ENCODE peak calls at places on chromosomes 7 and 10, in five cellular contexts. H is ovary, K is GM10248, E is GM12878, Y is astrocyte of the spinal cord. O is an unnamed sample.

GRCh38 chr10:70774810-70775678 is 10.1 kb downstream of the TBATA start:
- DNase-seq in H (no peak), K (peak; percentile 18), E (no peak), Y (no peak), O (no peak)

GRCh38 chr10:38027992-38028391 is 17.5 kb downstream of the ZNF33A start:
- DNase-seq in H (no peak), K (no peak), E (no peak), Y (no peak), O (no peak)

GRCh38 chr10:96082748-96083147 is 39.4 kb downstream of the CCNJ start:
- DNase-seq in H (no peak), K (no peak), E (no peak), Y (no peak), O (no peak)

GRCh38 chr7:117323585-117323876 is 673 bp upstream of the WNT2 start:
- DNase-seq in H (no peak), K (no peak), E (no peak), Y (peak; percentile 65), O (no peak)

GRCh38 chr7:100434297-100435144 is 1.8 kb downstream of the PPP1R35 start:
- DNase-seq in H (peak; percentile 16), K (no peak), E (no peak), Y (no peak), O (no peak)

GRCh38 chr7:6546852-6547251 is 4.4 kb downstream of the GRID2IP start:
- DNase-seq in H (no peak), K (no peak), E (no peak), Y (no peak), O (no peak)

GRCh38 chr7:155269766-155270585 is 27.7 kb upstream of the INSIG1 start:
- DNase-seq in H (no peak), K (no peak), E (no peak), Y (peak; percentile 29), O (no peak)

GRCh38 chr7:148950806-148951205 is 66.7 kb upstream of the EZH2 start:
- DNase-seq in H (no peak), K (no peak), E (no peak), Y (no peak), O (no peak)

GRCh38 chr10:1206601-1207000 is 150.4 kb downstream of the WDR37 start:
- DNase-seq in H (no peak), K (no peak), E (no peak), Y (no peak), O (no peak)

GRCh38 chr10:24494777-24495176 is 228.9 kb downstream of the ARHGAP21 start:
- DNase-seq in H (no peak), K (no peak), E (no peak), Y (no peak), O (no peak)

GRCh38 chr7:138890782-138891445 is 90.3 kb downstream of the KIAA1549 start:
- DNase-seq in H (no peak), K (no peak), E (no peak), Y (peak; percentile 50), O (no peak)

GRCh38 chr10:6838118-6838517 is 258.0 kb upstream of the PRKCQ start:
- DNase-seq in H (no peak), K (no peak), E (no peak), Y (no peak), O (no peak)
- TF ChIP-seq CTCF in H (no peak), K (peak; percentile 42), E (peak; percentile 35), Y (peak; percentile 14), O (peak; percentile 30)

GRCh38 chr10:58740620-58741369 is 228.1 kb downstream of the BICC1 start:
- DNase-seq in H (no peak), K (no peak), E (no peak), Y (no peak), O (no peak)
- TF ChIP-seq CTCF in H (no peak), K (no peak), E (no peak), Y (no peak), O (no peak)

GRCh38 chr10:47308775-47309174 is 8.8 kb downstream of the GDF10 start:
- DNase-seq in H (no peak), K (no peak), E (no peak), Y (no peak), O (no peak)

GRCh38 chr10:47307381-47307780 is 7.4 kb downstream of the GDF10 start:
- DNase-seq in H (no peak), K (no peak), E (no peak), Y (no peak), O (no peak)

GRCh38 chr10:47311193-47311899 is 10.9 kb upstream of the GDF2 start:
- DNase-seq in H (no peak), K (no peak), E (no peak), Y (no peak), O (no peak)

GRCh38 chr10:47310090-47310505 is 10.1 kb downstream of the GDF10 start:
- DNase-seq in H (no peak), K (no peak), E (no peak), Y (no peak), O (no peak)

GRCh38 chr10:47309403-47310089 is 9.5 kb downstream of the GDF10 start:
- DNase-seq in H (no peak), K (no peak), E (no peak), Y (no peak), O (no peak)
- TF ChIP-seq CTCF in H (no peak), K (peak; percentile 10), E (peak; percentile 26), Y (peak; percentile 43), O (peak; percentile 30)

GRCh38 chr10:32379314-32379949 is 32.5 kb upstream of the EPC1 start:
- DNase-seq in H (no peak), K (no peak), E (no peak), Y (peak; percentile 79), O (peak; percentile 53)

GRCh38 chr10:32376780-32377179 is 29.8 kb upstream of the EPC1 start:
- DNase-seq in H (no peak), K (no peak), E (no peak), Y (no peak), O (no peak)

GRCh38 chr10:32376027-32376426 is 29.1 kb upstream of the EPC1 start:
- DNase-seq in H (no peak), K (no peak), E (no peak), Y (no peak), O (no peak)

GRCh38 chr10:32378371-32379301 is 31.7 kb upstream of the EPC1 start:
- DNase-seq in H (peak; percentile 90), K (peak; percentile 78), E (peak; percentile 72), Y (peak; percentile 88), O (peak; percentile 83)

GRCh38 chr10:32377458-32378370 is 30.8 kb upstream of the EPC1 start:
- DNase-seq in H (no peak), K (no peak), E (no peak), Y (peak; percentile 72), O (peak; percentile 30)
- TF ChIP-seq CTCF in H (no peak), K (peak; percentile 49), E (peak; percentile 49), Y (peak; percentile 45), O (peak; percentile 45)

GRCh38 chr10:90148121-90148855 is 446.9 kb downstream of the KIF20B start:
- DNase-seq in H (no peak), K (no peak), E (no peak), Y (peak; percentile 67), O (no peak)
- TF ChIP-seq CTCF in H (no peak), K (peak; percentile 36), E (peak; percentile 51), Y (peak; percentile 71), O (peak; percentile 44)

DNA sequence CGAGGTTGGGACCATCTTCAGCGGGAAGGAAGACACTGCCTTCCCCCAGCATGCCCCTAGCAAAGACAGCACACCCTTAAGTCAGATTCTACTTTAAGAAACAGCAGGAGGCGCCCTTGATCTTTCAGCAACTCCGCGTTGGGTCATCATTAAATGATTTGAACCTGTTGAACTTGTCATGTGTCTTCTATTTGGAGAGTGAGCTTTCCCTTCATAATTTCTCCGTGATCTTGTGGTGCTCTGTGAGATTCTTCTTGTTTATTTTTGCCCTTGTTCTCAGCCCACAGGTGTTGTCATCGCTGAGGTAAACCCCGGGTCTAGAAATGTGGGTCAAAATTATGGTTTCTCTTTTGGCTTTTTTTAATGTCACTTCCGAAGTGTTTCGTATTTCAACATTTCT is 49.5 kb upstream of the PITRM1 start:
- DNase-seq in H (no peak), K (no peak), E (no peak), Y (peak; percentile 57), O (no peak)
- TF ChIP-seq CTCF in H (no peak), K (no peak), E (no peak), Y (peak; percentile 22), O (peak; percentile 7)

GRCh38 chr7:45662018-45662417 is 87.8 kb downstream of the ADCY1 start:
- DNase-seq in H (no peak), K (no peak), E (no peak), Y (no peak), O (no peak)
- TF ChIP-seq CTCF in H (no peak), K (no peak), E (no peak), Y (no peak), O (no peak)

DNA sequence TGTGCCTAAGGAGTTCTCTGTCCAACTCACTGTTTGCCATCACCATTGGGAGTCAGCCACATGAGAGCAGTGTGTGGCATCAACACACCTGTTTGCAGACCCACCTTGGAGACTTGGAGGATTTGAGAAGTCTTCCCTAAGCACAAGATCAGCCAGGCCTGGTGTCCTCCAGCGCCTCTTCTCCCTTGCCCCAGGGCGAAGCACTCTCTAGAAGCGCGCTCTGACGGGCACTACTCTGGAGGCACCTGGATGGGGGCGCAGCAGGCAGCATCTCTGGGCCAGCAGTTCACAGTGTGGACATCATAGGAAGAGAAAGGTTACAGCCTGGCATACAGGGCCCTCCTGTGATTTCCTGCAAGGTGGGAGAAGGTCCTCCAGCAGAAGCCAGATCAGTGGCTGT is 289.3 kb downstream of the CELF2 start:
- DNase-seq in H (no peak), K (no peak), E (no peak), Y (no peak), O (no peak)
- TF ChIP-seq CTCF in H (no peak), K (no peak), E (no peak), Y (no peak), O (no peak)

GRCh38 chr10:117899181-117899683 is 147.5 kb downstream of the RAB11FIP2 start:
- DNase-seq in H (no peak), K (no peak), E (no peak), Y (no peak), O (no peak)
- TF ChIP-seq CTCF in H (no peak), K (no peak), E (no peak), Y (no peak), O (no peak)

DNA sequence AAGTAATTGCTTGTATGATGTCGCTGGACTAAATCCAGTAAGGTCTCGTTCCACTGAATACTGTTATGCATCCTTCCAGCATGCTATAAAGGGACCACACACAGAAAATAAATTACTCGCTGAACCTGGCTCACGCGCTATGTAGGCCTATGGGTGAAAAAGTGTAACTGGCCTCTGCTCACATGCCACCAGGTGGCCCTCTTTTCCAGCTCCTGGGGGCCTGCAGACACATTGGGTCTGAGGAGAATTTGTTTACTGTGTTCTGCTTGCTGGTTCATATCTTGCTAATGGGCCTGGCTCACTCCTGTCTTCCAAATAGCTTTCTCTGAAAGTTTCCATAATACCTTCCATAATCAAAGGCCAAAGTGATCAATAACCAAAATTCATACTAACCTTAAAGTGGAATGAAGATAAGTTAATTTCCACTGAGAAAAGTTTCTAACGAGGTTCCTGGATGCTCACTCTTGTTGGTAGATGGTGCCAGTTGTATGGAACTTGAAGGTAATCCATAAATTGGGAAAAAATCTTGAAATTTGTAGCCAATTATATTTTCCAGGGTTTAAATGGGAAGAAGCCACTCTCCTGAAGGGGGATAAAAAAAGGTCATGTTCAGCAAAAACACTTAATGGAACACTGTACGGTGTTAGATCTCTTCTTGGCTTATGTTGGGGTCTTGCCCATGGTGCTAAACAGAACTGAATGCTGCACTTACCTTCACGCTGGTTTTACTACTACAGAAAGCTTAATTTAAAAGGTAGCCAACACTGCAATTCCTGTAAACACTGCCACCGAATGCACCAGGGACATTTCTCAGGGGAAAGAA is 27.0 kb upstream of the ZPBP start:
- DNase-seq in H (no peak), K (peak; percentile 22), E (no peak), Y (no peak), O (peak; percentile 30)
- TF ChIP-seq CTCF in H (no peak), K (peak; percentile 38), E (peak; percentile 69), Y (no peak), O (peak; percentile 74)